ENCODE peak calls at places on chromosomes 16 and 17, in seven cellular contexts. P, W, L, C, T, O and F are unnamed samples.
A peak's percentile ranks its signal among the peaks of the same experiment; 100 is the strongest.

GRCh38 chr17:65956814-65957213 is 235.1 kb downstream of the CEP112 start:
- DNase-seq in P (no peak), W (no peak), L (peak; percentile 1), C (no peak), T (no peak), O (no peak), F (no peak)

GRCh38 chr17:40458001-40458791 is 14.9 kb downstream of the IGFBP4 start:
- DNase-seq in P (no peak), W (no peak), L (no peak), C (no peak), T (no peak), O (no peak), F (no peak)

GRCh38 chr17:58060596-58061191 is 22.5 kb upstream of the DYNLL2 start:
- DNase-seq in P (peak; percentile 29), W (no peak), L (no peak), C (no peak), T (no peak), O (no peak), F (no peak)

GRCh38 chr17:19019041-19019941 is 14.7 kb upstream of the FAM83G start:
- DNase-seq in P (no peak), W (no peak), L (no peak), C (no peak), T (no peak), O (no peak), F (no peak)

GRCh38 chr17:61168506-61168905 is 231.1 kb upstream of the TBX2 start:
- DNase-seq in P (no peak), W (no peak), L (no peak), C (no peak), T (no peak), O (no peak), F (no peak)

GRCh38 chr17:59435238-59435637 is 103.8 kb downstream of the YPEL2 start:
- DNase-seq in P (no peak), W (no peak), L (peak; percentile 77), C (no peak), T (no peak), O (no peak), F (no peak)

GRCh38 chr16:87648236-87648635 is 45.9 kb downstream of the JPH3 start:
- DNase-seq in P (no peak), W (no peak), L (no peak), C (no peak), T (no peak), O (no peak), F (no peak)

GRCh38 chr16:19766988-19767387 is 48.9 kb downstream of the IQCK start:
- DNase-seq in P (no peak), W (no peak), L (no peak), C (no peak), T (no peak), O (no peak), F (no peak)

GRCh38 chr17:52476638-52477313 is 318.3 kb upstream of the CA10 start:
- DNase-seq in P (no peak), W (no peak), L (no peak), C (no peak), T (no peak), O (no peak), F (no peak)

GRCh38 chr17:65690626-65691310 is 129.3 kb upstream of the AXIN2 start:
- DNase-seq in P (no peak), W (no peak), L (no peak), C (no peak), T (no peak), O (no peak), F (no peak)

GRCh38 chr17:81561494-81561885 is 9.3 kb upstream of the FAAP100 start:
- DNase-seq in P (no peak), W (no peak), L (no peak), C (no peak), T (no peak), O (no peak), F (no peak)

GRCh38 chr17:29148257-29148789 is 31.9 kb downstream of the MYO18A start:
- DNase-seq in P (peak; percentile 76), W (no peak), L (no peak), C (no peak), T (no peak), O (no peak), F (no peak)

GRCh38 chr17:66676421-66676820 is 158.5 kb upstream of the CACNG5 start:
- DNase-seq in P (peak; percentile 84), W (no peak), L (peak; percentile 94), C (peak; percentile 75), T (no peak), O (no peak), F (no peak)

GRCh38 chr17:59372138-59372751 is 40.8 kb downstream of the YPEL2 start:
- DNase-seq in P (peak; percentile 59), W (no peak), L (no peak), C (peak; percentile 84), T (no peak), O (no peak), F (no peak)

GRCh38 chr17:30239089-30239462 is 3.6 kb upstream of the SLC6A4 start:
- DNase-seq in P (no peak), W (no peak), L (no peak), C (no peak), T (no peak), O (no peak), F (no peak)

GRCh38 chr16:1964046-1964505 is 550 bp downstream of the RPS2 start:
- DNase-seq in P (no peak), W (no peak), L (no peak), C (no peak), T (no peak), O (peak; percentile 53), F (no peak)

GRCh38 chr17:37048806-37049205 is 100.1 kb downstream of the AATF start:
- DNase-seq in P (no peak), W (no peak), L (no peak), C (no peak), T (no peak), O (no peak), F (no peak)

GRCh38 chr16:1014771-1015495 is 33.4 kb downstream of the SOX8 start:
- DNase-seq in P (no peak), W (no peak), L (no peak), C (no peak), T (no peak), O (no peak), F (no peak)

GRCh38 chr16:86756882-86757703 is 178.7 kb downstream of the FOXL1 start:
- DNase-seq in P (no peak), W (no peak), L (no peak), C (no peak), T (no peak), O (no peak), F (no peak)

GRCh38 chr16:15836074-15836473 is 20.8 kb downstream of the MYH11 start:
- DNase-seq in P (no peak), W (no peak), L (no peak), C (no peak), T (no peak), O (no peak), F (no peak)

GRCh38 chr17:79988163-79988971 is 47.3 kb downstream of the TBC1D16 start:
- DNase-seq in P (no peak), W (no peak), L (peak; percentile 45), C (no peak), T (no peak), O (no peak), F (no peak)

GRCh38 chr17:75876190-75876937 is 2.0 kb downstream of the TRIM47 start:
- DNase-seq in P (peak; percentile 74), W (peak; percentile 71), L (peak; percentile 54), C (no peak), T (peak; percentile 41), O (peak; percentile 37), F (no peak)